ENCODE peak calls at places on chromosomes 16 and 17, in nine cellular contexts. T, O, J, L, V, Q, M, Y and P are unnamed samples.

GRCh38 chr17:79213305-79213704 is 138.7 kb downstream of the ENGASE start:
- DNase-seq in T (no peak), L (no peak), V (no peak), Y (no peak), Q (no peak), M (no peak), J (no peak), O (no peak), P (no peak)

GRCh38 chr17:65181237-65182061 is 44.3 kb downstream of the RGS9 start:
- DNase-seq in L (no peak), T (no peak), M (no peak), Y (no peak), O (no peak), V (no peak), Q (no peak), J (no peak), P (no peak)

GRCh38 chr17:75783069-75783783 is 1.4 kb upstream of the UNK start:
- DNase-seq in O (no peak), V (no peak), Q (peak; percentile 58), J (no peak), L (peak; percentile 77), T (no peak), M (no peak), Y (no peak), P (peak; percentile 78)

GRCh38 chr16:89620406-89620841 is 7.0 kb downstream of the DPEP1 start:
- DNase-seq in Y (no peak), L (no peak), M (no peak), V (no peak), O (no peak), Q (no peak), T (no peak), J (no peak), P (no peak)

GRCh38 chr16:54934536-54935410 is 4.1 kb downstream of the IRX5 start:
- DNase-seq in Y (no peak), M (no peak), J (no peak), Q (peak; percentile 40), O (no peak), L (peak; percentile 30), T (no peak), V (no peak), P (no peak)

GRCh38 chr17:7383742-7384488 is 3.0 kb downstream of the TNK1 start:
- DNase-seq in O (no peak), Q (no peak), T (no peak), L (peak; percentile 59), M (no peak), J (no peak), Y (no peak), V (no peak), P (no peak)

GRCh38 chr16:71626018-71626857 is at the start of gene MARVELD3:
- DNase-seq in Y (no peak), O (no peak), V (no peak), M (peak; percentile 87), L (peak; percentile 92), J (peak; percentile 17), T (no peak), Q (peak; percentile 99), P (peak; percentile 56)

GRCh38 chr16:68281368-68282063 is 17.2 kb downstream of the SLC7A6 start:
- DNase-seq in L (no peak), Q (peak; percentile 79), O (no peak), Y (no peak), V (no peak), M (no peak), J (no peak), T (no peak), P (no peak)

GRCh38 chr16:19175492-19176262 is 7.6 kb downstream of the SYT17 start:
- DNase-seq in M (no peak), Y (no peak), V (no peak), Q (no peak), O (no peak), T (no peak), J (no peak), L (no peak), P (no peak)

GRCh38 chr16:30185683-30186421 is 2.5 kb downstream of the CORO1A start:
- DNase-seq in V (peak; percentile 22), T (no peak), Q (no peak), Y (no peak), J (no peak), L (no peak), M (peak; percentile 43), O (no peak), P (no peak)

GRCh38 chr17:48604770-48605329 is at the start of gene HOXB6:
- DNase-seq in O (peak; percentile 55), Y (no peak), M (no peak), V (no peak), J (peak; percentile 67), L (peak; percentile 38), T (no peak), Q (no peak), P (no peak)
- H3K4me3 ChIP-seq in O (peak within 1 kb of the TSS; percentile 92), Y (peak within 1 kb of the TSS; percentile 75), M (no peak within 1 kb of the TSS), V (no peak within 1 kb of the TSS), J (peak within 1 kb of the TSS; percentile 59), L (peak within 1 kb of the TSS; percentile 15), T (no peak within 1 kb of the TSS), Q (no peak within 1 kb of the TSS), P (peak within 1 kb of the TSS; percentile 54)

DNA sequence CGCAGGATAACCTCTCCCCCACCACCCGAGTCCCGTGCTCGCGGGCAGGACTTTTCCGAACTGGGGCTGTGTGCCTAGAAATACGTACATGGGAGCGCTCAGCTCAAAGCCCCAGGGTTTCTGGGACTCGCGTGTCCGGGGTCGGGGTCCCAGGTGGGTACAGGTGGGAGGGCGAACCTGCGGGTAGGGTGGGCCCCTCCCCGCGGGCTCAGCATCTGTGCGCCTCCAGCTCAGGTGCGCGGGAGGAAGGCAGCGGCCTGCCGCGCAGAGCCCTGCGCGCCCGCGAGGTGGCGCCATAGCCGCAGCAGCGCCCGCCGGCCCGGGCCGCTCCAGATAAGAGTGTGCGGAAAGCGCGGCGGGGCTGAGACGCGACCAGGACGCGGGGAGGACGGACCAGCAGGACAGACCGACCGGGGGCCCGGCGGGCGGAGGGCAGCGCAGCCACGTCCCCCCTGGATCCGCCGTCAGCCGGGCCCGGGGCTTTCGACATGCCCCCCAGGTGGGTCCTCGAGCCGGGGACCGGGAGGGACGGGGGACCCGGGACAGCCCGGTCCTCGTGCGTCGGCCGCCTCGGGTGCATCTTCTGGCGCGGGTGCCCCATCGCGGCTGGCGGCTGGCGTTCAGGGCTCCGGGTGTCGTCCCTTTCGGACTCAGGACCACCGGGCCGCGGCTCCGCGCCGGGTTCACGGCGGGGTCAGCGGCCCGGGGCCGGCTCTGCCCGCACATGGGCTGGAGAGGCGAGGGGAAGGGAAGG is at the start of gene HIC1:
- DNase-seq in J (peak; percentile 92), O (no peak), T (no peak), V (peak; percentile 46), L (peak; percentile 90), Y (no peak), M (peak; percentile 56), Q (peak; percentile 88), P (no peak)
- TF ChIP-seq CTCF in J (peak; percentile 98), O (peak; percentile 36), T (peak; percentile 76), V (peak; percentile 97), L (peak; percentile 67), Y (peak; percentile 98), M (peak; percentile 95), Q (peak; percentile 63), P (peak; percentile 92)

GRCh38 chr17:57949649-57950048 is 5.6 kb downstream of the CUEDC1 start:
- DNase-seq in O (no peak), Q (no peak), T (no peak), J (no peak), M (no peak), Y (no peak), L (no peak), V (no peak), P (no peak)

GRCh38 chr17:57946798-57947358 is 8.3 kb downstream of the CUEDC1 start:
- DNase-seq in M (peak; percentile 62), O (no peak), V (no peak), Q (no peak), T (no peak), J (peak; percentile 83), Y (no peak), L (peak; percentile 62), P (no peak)

GRCh38 chr17:57947369-57947768 is 7.8 kb downstream of the CUEDC1 start:
- DNase-seq in V (no peak), J (no peak), T (no peak), Q (no peak), L (no peak), Y (no peak), M (no peak), O (no peak), P (no peak)

GRCh38 chr17:57948169-57948554 is 7.0 kb downstream of the CUEDC1 start:
- DNase-seq in J (no peak), V (no peak), L (no peak), M (no peak), O (no peak), Y (no peak), T (no peak), Q (no peak), P (no peak)

DNA sequence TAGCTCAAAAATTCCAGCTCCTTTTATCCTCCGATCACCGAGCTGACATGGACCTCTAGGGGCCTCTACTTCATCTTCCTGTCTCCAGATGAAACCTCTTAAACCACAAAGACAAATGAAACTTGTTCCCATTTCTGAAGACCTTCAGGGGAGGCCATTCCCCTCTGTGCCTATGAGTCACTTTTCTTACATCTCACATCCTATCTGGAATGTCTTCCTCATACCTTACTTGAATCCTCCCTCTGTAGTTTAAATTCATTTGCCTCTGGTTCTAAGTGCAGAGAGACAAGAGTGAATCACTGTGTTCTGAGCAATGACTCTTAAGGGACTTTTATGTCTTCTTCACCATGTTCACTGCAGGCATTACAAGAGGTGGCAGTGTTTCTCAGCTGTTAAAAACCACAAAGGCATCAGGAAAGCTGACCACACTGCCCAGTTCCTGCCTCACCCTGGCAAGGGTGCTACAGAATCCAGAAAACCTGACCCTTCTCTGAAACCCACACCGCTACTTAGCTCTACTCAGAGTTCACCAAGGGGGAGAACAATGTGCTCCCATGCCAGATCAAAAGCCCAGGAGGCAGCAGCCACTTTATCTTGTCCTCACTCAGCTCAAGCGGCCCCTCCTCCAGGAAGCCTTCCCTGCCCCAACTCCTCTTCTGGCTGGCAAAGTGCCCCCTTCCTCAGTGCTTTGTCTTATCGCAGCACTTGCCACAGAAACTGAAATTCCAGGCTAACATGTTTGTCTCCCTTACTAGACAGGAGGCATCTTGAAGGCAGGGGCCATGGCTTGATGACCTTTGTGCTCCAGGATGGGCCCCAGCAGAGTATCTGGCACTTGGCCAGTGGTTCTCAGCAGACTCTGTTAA is 6.4 kb downstream of the CUEDC1 start:
- DNase-seq in O (peak; percentile 100), Q (no peak), Y (no peak), V (no peak), M (peak; percentile 33), T (peak; percentile 89), J (peak; percentile 99), L (peak; percentile 70), P (no peak)
- H3K4me3 ChIP-seq in O (no peak overlapping the region), Q (no peak overlapping the region), Y (no peak overlapping the region), V (no peak overlapping the region), M (no peak overlapping the region), T (no peak overlapping the region), J (peak overlapping the region; percentile 7), L (no peak overlapping the region), P (no peak overlapping the region)

DNA sequence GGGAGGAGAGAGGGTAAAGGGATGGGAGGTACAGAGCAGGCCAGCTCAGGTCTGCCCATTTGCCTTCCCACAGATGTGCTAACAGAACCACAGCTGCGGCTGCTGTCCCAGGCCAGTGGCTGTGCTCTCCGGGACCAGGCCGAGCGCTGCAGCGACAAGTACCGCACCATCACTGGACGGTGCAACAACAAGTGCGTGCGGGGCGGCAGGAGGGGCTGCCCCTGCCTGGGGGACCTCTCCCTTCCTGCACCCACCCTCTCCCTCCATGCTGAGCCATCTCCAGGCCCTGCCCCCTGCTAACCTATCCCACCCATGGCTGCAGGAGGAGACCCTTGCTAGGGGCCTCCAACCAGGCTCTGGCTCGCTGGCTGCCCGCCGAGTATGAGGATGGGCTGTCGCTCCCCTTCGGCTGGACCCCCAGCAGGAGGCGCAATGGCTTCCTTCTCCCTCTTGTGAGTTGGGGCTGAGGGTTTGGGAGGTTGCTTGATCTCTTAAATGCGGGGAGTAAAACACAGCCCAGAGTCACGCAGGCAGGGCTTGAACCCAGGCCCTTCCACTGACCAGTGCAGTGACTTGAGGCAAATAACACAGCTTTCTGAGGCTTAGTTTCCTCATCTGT is 1.2 kb downstream of the EPX start:
- DNase-seq in M (no peak), J (no peak), L (no peak), T (no peak), V (no peak), Y (no peak), Q (no peak), O (no peak), P (no peak)
- TF ChIP-seq CTCF in M (no peak), J (no peak), L (no peak), T (peak; percentile 22), V (no peak), Y (no peak), Q (no peak), O (no peak), P (no peak)